ENCODE peak calls at places on chromosome 9, in eight cellular contexts. E is CD8-positive, alpha-beta T cell; U is IMR-90; Q is Peyer's patch; N is tibial artery; O is suprapubic skin; B is SK-N-SH; V is HCT116. X is an unnamed sample. For H3K4me1, the result is how much of the 10 kb centered on the place peaks cover.

GRCh38 chr9:761155-761792 is 80.2 kb upstream of the DMRT1 start:
- DNase-seq in E (no peak), U (peak), Q (no peak), N (no peak), O (no peak), B (no peak), V (no peak), X (no peak)

GRCh38 chr9:95197692-95198271 is 119.7 kb downstream of the FANCC start:
- DNase-seq in E (no peak), U (peak), Q (no peak), N (peak), O (no peak), B (no peak), V (no peak), X (no peak)

GRCh38 chr9:98429613-98430012 is 174.2 kb upstream of the TBC1D2 start:
- DNase-seq in E (no peak), U (peak), Q (no peak), N (no peak), O (no peak), B (no peak), V (no peak), X (no peak)

GRCh38 chr9:132182609-132183073 is 20.8 kb downstream of the NTNG2 start:
- DNase-seq in E (no peak), U (no peak), Q (peak), N (no peak), O (no peak), B (peak), V (no peak), X (no peak)

GRCh38 chr9:17930091-17930490 is 351.2 kb downstream of the SH3GL2 start:
- DNase-seq in E (no peak), U (no peak), Q (no peak), N (no peak), O (no peak), B (no peak), V (no peak), X (no peak)

GRCh38 chr9:96565684-96566360 is 53.8 kb downstream of the CDC14B start:
- DNase-seq in E (no peak), U (peak), Q (no peak), N (no peak), O (no peak), B (no peak), V (no peak), X (no peak)

GRCh38 chr9:127311239-127311741 is 46.7 kb downstream of the GARNL3 start:
- DNase-seq in E (peak), U (peak), Q (no peak), N (peak), O (no peak), B (no peak), V (peak), X (no peak)

GRCh38 chr9:21994996-21995651 is 533 bp downstream of the CDKN2B-AS1 start:
- DNase-seq in E (peak), U (peak), Q (peak), N (peak), O (peak), B (peak), V (peak), X (peak)

GRCh38 chr9:130186839-130187522 is 14.8 kb downstream of the NCS1 start:
- DNase-seq in E (no peak), U (peak), Q (peak), N (peak), O (no peak), B (peak), V (peak), X (no peak)

GRCh38 chr9:76912631-76913275 is 6.8 kb upstream of the PRUNE2 start:
- DNase-seq in E (no peak), U (peak), Q (no peak), N (no peak), O (no peak), B (no peak), V (peak), X (no peak)

GRCh38 chr9:137756045-137756744 is 121.4 kb upstream of the CACNA1B start:
- DNase-seq in E (no peak), U (peak), Q (no peak), N (no peak), O (no peak), B (no peak), V (no peak), X (no peak)

GRCh38 chr9:29656641-29657406 is 2083.5 kb upstream of the C9orf72 start:
- DNase-seq in E (no peak), U (no peak), Q (no peak), N (no peak), O (no peak), B (no peak), V (no peak), X (no peak)

GRCh38 chr9:127154003-127154389 is 31.6 kb upstream of the ANGPTL2 start:
- DNase-seq in E (no peak), U (no peak), Q (peak), N (no peak), O (peak), B (no peak), V (no peak), X (no peak)

GRCh38 chr9:114889802-114890224 is 40.6 kb downstream of the TNFSF8 start:
- DNase-seq in E (no peak), U (no peak), Q (peak), N (no peak), O (no peak), B (no peak), V (no peak), X (no peak)

GRCh38 chr9:68961587-68961986 is 52.3 kb downstream of the PRKACG start:
- DNase-seq in E (no peak), U (no peak), Q (no peak), N (no peak), O (no peak), B (no peak), V (no peak), X (no peak)

GRCh38 chr9:28956111-28956880 is 1383.0 kb upstream of the C9orf72 start:
- DNase-seq in E (no peak), U (no peak), Q (no peak), N (no peak), O (no peak), B (no peak), V (no peak), X (no peak)

GRCh38 chr9:72728031-72728770 is 206.8 kb downstream of the TMC1 start:
- DNase-seq in E (no peak), U (no peak), Q (no peak), N (no peak), O (no peak), B (no peak), V (no peak), X (no peak)

GRCh38 chr9:32350682-32351081 is 33.8 kb upstream of the ACO1 start:
- DNase-seq in E (no peak), U (peak), Q (no peak), N (no peak), O (no peak), B (no peak), V (peak), X (peak)

DNA sequence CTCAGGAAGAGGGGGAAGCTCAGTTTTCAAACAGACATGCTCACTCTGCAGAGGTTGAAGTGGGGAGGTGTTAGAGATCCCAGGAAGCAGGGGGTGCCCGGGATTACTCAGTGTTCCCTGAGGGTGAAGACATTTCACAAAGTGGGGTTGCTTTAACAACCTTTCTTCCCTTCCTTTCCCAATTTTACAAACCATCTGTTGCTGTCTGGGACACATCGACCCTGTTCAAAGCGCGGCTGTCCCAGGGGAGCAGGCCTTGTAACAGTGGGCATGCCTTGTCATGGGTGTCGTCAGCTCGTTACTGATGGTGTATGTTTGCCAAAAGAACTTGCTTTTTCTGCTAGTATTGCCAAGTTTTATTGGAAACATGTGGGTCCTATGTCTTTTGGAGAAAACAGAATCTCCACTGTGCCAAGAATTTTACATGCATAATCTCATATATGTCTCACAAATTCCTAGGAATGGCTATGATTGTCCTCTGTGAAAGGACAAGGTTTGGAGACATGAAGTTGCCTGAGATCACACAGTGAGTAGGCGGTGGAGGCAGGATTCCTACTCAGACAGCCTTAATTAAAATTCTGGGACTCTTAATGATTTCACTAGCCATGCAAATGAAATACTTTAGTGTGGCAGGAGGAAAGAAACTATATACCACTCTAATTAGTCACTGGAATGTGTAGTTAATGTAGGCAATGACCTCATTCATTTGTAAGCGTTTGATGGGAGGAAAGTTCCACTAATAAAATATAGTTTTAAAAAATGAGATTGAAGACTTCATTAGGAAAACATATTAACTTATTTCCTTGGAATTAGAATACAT is 198.9 kb downstream of the NXNL2 start:
- DNase-seq in E (no peak), U (peak), Q (no peak), N (peak), O (no peak), B (no peak), V (no peak), X (no peak)
- H3K27ac ChIP-seq in E (no peak), U (peak), Q (no peak), N (peak), O (peak), B (peak), V (no peak), X (no peak)

DNA sequence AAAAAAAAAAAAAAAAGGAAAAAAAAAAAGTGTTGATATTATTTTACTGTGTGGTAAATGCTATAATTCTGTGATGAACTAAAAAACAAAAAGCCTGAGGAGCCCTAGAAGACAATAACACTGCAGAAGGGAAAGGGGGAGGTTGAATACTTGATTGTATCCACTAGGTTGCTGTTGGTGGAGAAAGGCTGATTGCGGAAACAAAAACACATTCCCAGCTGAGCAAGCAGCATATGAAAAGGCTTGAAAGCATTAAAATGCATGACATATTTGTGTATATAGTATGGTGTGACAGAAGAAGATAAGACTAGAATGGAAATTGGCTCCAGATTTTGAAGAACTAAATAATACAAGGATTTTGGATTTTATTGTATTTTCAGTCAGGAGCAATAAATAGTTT is 8.9 kb downstream of the RABGAP1 start:
- DNase-seq in E (no peak), U (peak), Q (no peak), N (no peak), O (no peak), B (no peak), V (no peak), X (no peak)
- H3K4me1 ChIP-seq in E (under half), U (under half), Q (under half), N (under half), O (under half), B (under half), V (under half), X (under half)

GRCh38 chr9:109966643-109967368 is 186.8 kb downstream of the PALM2AKAP2 start:
- DNase-seq in E (no peak), U (no peak), Q (no peak), N (no peak), O (no peak), B (no peak), V (no peak), X (no peak)

GRCh38 chr9:109968702-109969450 is 188.9 kb downstream of the PALM2AKAP2 start:
- DNase-seq in E (no peak), U (peak), Q (no peak), N (no peak), O (no peak), B (no peak), V (no peak), X (peak)

GRCh38 chr9:109969559-109970237 is 189.7 kb downstream of the PALM2AKAP2 start:
- DNase-seq in E (no peak), U (peak), Q (no peak), N (no peak), O (no peak), B (no peak), V (no peak), X (no peak)

GRCh38 chr9:109968332-109968657 is 188.3 kb downstream of the PALM2AKAP2 start:
- DNase-seq in E (no peak), U (peak), Q (no peak), N (no peak), O (no peak), B (no peak), V (no peak), X (no peak)

GRCh38 chr9:109967651-109968331 is 187.8 kb downstream of the PALM2AKAP2 start:
- DNase-seq in E (no peak), U (no peak), Q (no peak), N (no peak), O (no peak), B (no peak), V (no peak), X (no peak)
- H3K27ac ChIP-seq in E (no peak), U (peak), Q (peak), N (peak), O (no peak), B (no peak), V (no peak), X (peak)

GRCh38 chr9:113616116-113616515 is 152.6 kb downstream of the RGS3 start:
- DNase-seq in E (no peak), U (no peak), Q (peak), N (no peak), O (peak), B (no peak), V (no peak), X (no peak)

GRCh38 chr9:113620016-113620376 is 156.5 kb downstream of the RGS3 start:
- DNase-seq in E (no peak), U (no peak), Q (peak), N (peak), O (peak), B (no peak), V (no peak), X (no peak)

GRCh38 chr9:113619156-113619861 is 155.8 kb downstream of the RGS3 start:
- DNase-seq in E (no peak), U (no peak), Q (peak), N (peak), O (peak), B (no peak), V (no peak), X (no peak)

GRCh38 chr9:113616716-113617496 is 153.4 kb downstream of the RGS3 start:
- DNase-seq in E (no peak), U (no peak), Q (peak), N (peak), O (peak), B (no peak), V (no peak), X (peak)

DNA sequence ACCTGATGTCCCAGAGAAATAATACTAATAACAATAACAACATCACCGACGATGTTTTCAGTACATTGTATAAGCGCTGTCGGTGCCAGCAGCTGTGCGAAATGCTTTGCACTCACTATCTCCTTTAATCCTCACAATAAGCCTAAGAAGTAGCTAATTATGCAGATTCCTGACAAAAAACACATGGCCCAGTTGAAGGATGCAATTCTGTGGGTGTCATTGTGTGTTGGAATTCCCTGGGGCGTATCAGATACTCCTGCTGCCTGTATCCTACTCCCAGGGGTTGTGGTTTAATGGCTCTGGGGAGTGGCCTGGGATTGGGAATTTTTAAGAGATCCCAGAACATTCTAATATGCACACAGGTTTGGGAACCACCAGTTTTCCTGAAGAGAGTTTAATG is 154.0 kb downstream of the RGS3 start:
- DNase-seq in E (no peak), U (no peak), Q (no peak), N (no peak), O (no peak), B (peak), V (no peak), X (no peak)
- H3K4me1 ChIP-seq in E (under half), U (under half), Q (under half), N (half or more), O (under half), B (half or more), V (under half), X (under half)

X was measured in CD4-positive, CD25-positive, alpha-beta regulatory T cell.